ENCODE peak calls at places on chromosome 1, in six cellular contexts. One of them, this sample, is unnamed.

GRCh38 chr1:184506501-184506900 is 119.7 kb downstream of the C1orf21 start:
- DNase-seq in dermis blood vessel endothelial cell: peak; percentile 11
- DNase-seq in brain microvascular endothelial cell: no peak
- DNase-seq in astrocyte of the cerebellum: no peak
- DNase-seq in SW480: no peak
- DNase-seq in HT1080: no peak
- DNase-seq in this sample: no peak

GRCh38 chr1:22525646-22526045 is 37.6 kb upstream of the EPHA8 start:
- DNase-seq in brain microvascular endothelial cell: no peak
- DNase-seq in HT1080: no peak
- DNase-seq in dermis blood vessel endothelial cell: no peak
- DNase-seq in SW480: no peak
- DNase-seq in astrocyte of the cerebellum: no peak
- DNase-seq in this sample: no peak

GRCh38 chr1:189349600-189349999 is 1128.1 kb downstream of the BRINP3 start:
- DNase-seq in SW480: no peak
- DNase-seq in brain microvascular endothelial cell: no peak
- DNase-seq in HT1080: no peak
- DNase-seq in dermis blood vessel endothelial cell: no peak
- DNase-seq in astrocyte of the cerebellum: no peak
- DNase-seq in this sample: no peak

GRCh38 chr1:116847688-116848531 is 61.8 kb upstream of the PTGFRN start:
- DNase-seq in astrocyte of the cerebellum: no peak
- DNase-seq in SW480: no peak
- DNase-seq in HT1080: peak; percentile 85
- DNase-seq in brain microvascular endothelial cell: peak; percentile 59
- DNase-seq in dermis blood vessel endothelial cell: peak; percentile 70
- DNase-seq in this sample: no peak

GRCh38 chr1:93798301-93798700 is 80.7 kb downstream of the DNTTIP2 start:
- DNase-seq in astrocyte of the cerebellum: peak; percentile 95
- DNase-seq in HT1080: peak; percentile 78
- DNase-seq in dermis blood vessel endothelial cell: peak; percentile 86
- DNase-seq in brain microvascular endothelial cell: peak; percentile 77
- DNase-seq in SW480: no peak
- DNase-seq in this sample: no peak

GRCh38 chr1:25661043-25661807 is 44.6 kb downstream of the MAN1C1 start:
- DNase-seq in HT1080: no peak
- DNase-seq in astrocyte of the cerebellum: no peak
- DNase-seq in SW480: no peak
- DNase-seq in dermis blood vessel endothelial cell: no peak
- DNase-seq in brain microvascular endothelial cell: no peak
- DNase-seq in this sample: no peak

GRCh38 chr1:72845342-72845741 is 563.0 kb upstream of the NEGR1 start:
- DNase-seq in HT1080: peak; percentile 30
- DNase-seq in brain microvascular endothelial cell: peak; percentile 1
- DNase-seq in astrocyte of the cerebellum: peak; percentile 5
- DNase-seq in SW480: peak; percentile 20
- DNase-seq in dermis blood vessel endothelial cell: peak; percentile 0
- DNase-seq in this sample: no peak

GRCh38 chr1:77824083-77824482 is 44.6 kb downstream of the MIGA1 start:
- DNase-seq in SW480: no peak
- DNase-seq in HT1080: peak; percentile 72
- DNase-seq in astrocyte of the cerebellum: no peak
- DNase-seq in dermis blood vessel endothelial cell: peak; percentile 25
- DNase-seq in brain microvascular endothelial cell: peak; percentile 51
- DNase-seq in this sample: no peak